ENCODE peak calls at places on chromosomes 2 and 18, in four cellular contexts. H is breast epithelium, V is lower leg skin, G is adrenal gland. B is an unnamed sample.

GRCh38 chr2:135904590-135904989 is 28.3 kb upstream of the MCM6 start:
- DNase-seq in V (no peak), G (no peak), H (no peak), B (no peak)

GRCh38 chr2:115234707-115235106 is 792.3 kb downstream of the DPP10 start:
- DNase-seq in H (no peak), V (no peak), G (no peak), B (no peak)

GRCh38 chr18:2302628-2303516 is 268.4 kb downstream of the METTL4 start:
- DNase-seq in H (no peak), V (no peak), G (no peak), B (no peak)

GRCh38 chr2:216465580-216466197 is 33.0 kb upstream of the RPL37A start:
- DNase-seq in V (no peak), G (no peak), H (no peak), B (no peak)

GRCh38 chr2:209425082-209426071 is 1.5 kb downstream of the MAP2 start:
- DNase-seq in H (no peak), V (no peak), G (peak; percentile 31), B (no peak)

GRCh38 chr2:43939695-43940094 is 56.1 kb downstream of the LRPPRC start:
- DNase-seq in H (no peak), G (no peak), V (no peak), B (no peak)

GRCh38 chr18:54928236-54928635 is 31.0 kb downstream of the CCDC68 start:
- DNase-seq in G (no peak), V (no peak), H (no peak), B (no peak)

GRCh38 chr2:161100216-161100615 is 60.0 kb upstream of the TANK start:
- DNase-seq in V (no peak), G (no peak), H (no peak), B (no peak)

GRCh38 chr2:10363861-10364610 is 61.3 kb downstream of the HPCAL1 start:
- DNase-seq in H (no peak), G (no peak), V (no peak), B (no peak)

GRCh38 chr2:236688563-236689392 is 119.2 kb downstream of the ACKR3 start:
- DNase-seq in V (peak; percentile 64), H (no peak), G (no peak), B (no peak)

GRCh38 chr2:70728128-70728527 is 39.9 kb downstream of the ADD2 start:
- DNase-seq in G (no peak), V (no peak), H (no peak), B (no peak)

GRCh38 chr2:68230246-68231060 is 21.9 kb downstream of the PPP3R1 start:
- DNase-seq in V (no peak), G (no peak), H (no peak), B (no peak)

GRCh38 chr2:30272761-30273573 is 41.6 kb downstream of the LBH start:
- DNase-seq in H (no peak), V (peak; percentile 83), G (no peak), B (no peak)

GRCh38 chr2:120396519-120397361 is 50.8 kb downstream of the INHBB start:
- DNase-seq in H (no peak), V (peak; percentile 81), G (peak; percentile 40), B (no peak)

GRCh38 chr2:118249531-118249930 is 161.3 kb downstream of the INSIG2 start:
- DNase-seq in V (no peak), G (no peak), H (no peak), B (no peak)

GRCh38 chr2:174051039-174051438 is 85.9 kb upstream of the SP3 start:
- DNase-seq in G (no peak), H (no peak), V (no peak), B (no peak)

GRCh38 chr2:9805435-9806297 is 37.6 kb upstream of the TAF1B start:
- DNase-seq in G (no peak), H (no peak), V (peak; percentile 77), B (no peak)

GRCh38 chr2:239392072-239392357 is 8.8 kb downstream of the HDAC4 start:
- DNase-seq in V (no peak), H (no peak), G (no peak), B (no peak)

GRCh38 chr18:62452280-62452824 is 70.5 kb upstream of the ZCCHC2 start:
- DNase-seq in H (peak; percentile 48), V (no peak), G (no peak), B (no peak)

GRCh38 chr2:240900141-240900860 is 4.3 kb upstream of the MAB21L4 start:
- DNase-seq in H (no peak), V (no peak), G (no peak), B (no peak)

GRCh38 chr18:58370662-58371061 is 258.2 kb downstream of the ALPK2 start:
- DNase-seq in H (no peak), V (no peak), G (no peak), B (no peak)

GRCh38 chr2:64787698-64788097 is 134.0 kb upstream of the SERTAD2 start:
- DNase-seq in H (no peak), V (no peak), G (no peak), B (no peak)

GRCh38 chr2:67865871-67866386 is 196.9 kb downstream of the C1D start:
- DNase-seq in V (no peak), H (no peak), G (no peak), B (no peak)

GRCh38 chr18:66558773-66559172 is 45.1 kb downstream of the CDH19 start:
- DNase-seq in V (no peak), G (no peak), H (no peak), B (no peak)

GRCh38 chr2:18662689-18663088 is 73.3 kb upstream of the NT5C1B start:
- DNase-seq in G (no peak), V (no peak), H (no peak), B (no peak)

GRCh38 chr2:149648282-149649030 is 60.9 kb upstream of the MMADHC start:
- DNase-seq in V (no peak), G (peak; percentile 72), H (no peak), B (no peak)

GRCh38 chr2:186101603-186102002 is 363.0 kb downstream of the FSIP2 start:
- DNase-seq in H (no peak), V (no peak), G (peak; percentile 38), B (no peak)

GRCh38 chr2:27652790-27653189 is 10.6 kb downstream of the SUPT7L start:
- DNase-seq in H (no peak), V (no peak), G (no peak), B (no peak)

GRCh38 chr2:240620149-240620731 is 5.0 kb upstream of the GPR35 start:
- DNase-seq in H (no peak), V (peak; percentile 81), G (peak; percentile 9), B (no peak)

GRCh38 chr2:217650716-217651360 is 352.0 kb downstream of the TNS1 start:
- DNase-seq in H (no peak), G (peak; percentile 28), V (no peak), B (no peak)

GRCh38 chr2:217650229-217650628 is 352.6 kb downstream of the TNS1 start:
- DNase-seq in V (no peak), H (no peak), G (no peak), B (no peak)

GRCh38 chr2:217654173-217654572 is 348.6 kb downstream of the TNS1 start:
- DNase-seq in V (no peak), H (no peak), G (no peak), B (no peak)

GRCh38 chr2:217653240-217653639 is 349.6 kb downstream of the TNS1 start:
- DNase-seq in V (peak; percentile 91), G (peak; percentile 82), H (peak; percentile 81), B (no peak)

GRCh38 chr2:217652761-217653160 is 350.0 kb downstream of the TNS1 start:
- DNase-seq in H (no peak), G (no peak), V (no peak), B (no peak)
- H3K4me3 ChIP-seq in H (no peak overlapping the region), G (no peak overlapping the region), V (no peak overlapping the region), B (no peak overlapping the region)

DNA sequence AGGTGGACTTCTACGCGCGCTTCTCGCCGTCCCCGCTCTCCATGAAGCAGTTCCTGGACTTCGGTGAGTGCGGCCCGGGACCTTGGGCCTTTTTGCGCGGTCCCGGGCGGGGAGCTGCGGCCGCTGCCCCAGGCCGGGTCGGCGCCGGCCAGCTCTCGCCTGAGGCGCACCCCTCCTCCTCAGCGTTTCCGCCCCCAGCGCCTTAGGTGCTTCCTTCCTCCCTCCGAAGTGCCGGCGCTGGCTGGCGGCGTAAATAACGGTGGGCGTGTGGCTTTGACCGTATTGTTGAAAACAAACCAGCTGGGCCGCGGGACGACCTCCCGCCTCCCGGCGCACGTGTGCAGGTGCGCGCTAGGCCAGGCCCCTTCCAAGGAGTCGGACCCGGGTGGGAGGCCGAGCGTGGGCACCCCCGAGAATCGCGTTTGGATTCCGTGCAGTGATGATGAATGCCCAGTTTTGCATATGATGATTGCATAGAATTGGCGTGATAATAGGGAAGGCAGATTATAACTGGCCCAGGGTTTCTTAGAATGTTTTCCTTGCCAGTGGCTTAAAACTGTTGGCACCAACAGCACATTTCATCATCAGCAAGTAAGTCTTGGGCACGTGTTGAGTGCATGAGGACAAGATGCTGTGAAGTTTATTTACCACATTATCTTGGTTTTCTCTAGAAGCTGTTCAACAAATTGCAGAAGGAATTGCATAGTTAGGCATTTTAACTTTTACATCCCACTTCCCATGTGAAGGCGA is 569 bp downstream of the PDK1 start:
- DNase-seq in V (peak; percentile 92), H (peak; percentile 35), G (peak; percentile 60), B (peak; percentile 71)
- TF ChIP-seq POLR2A in V (no peak), H (no peak), G (no peak), B (no peak)

GRCh38 chr2:178865999-178866398 is 58.8 kb upstream of the TTN start:
- DNase-seq in H (no peak), G (no peak), V (no peak), B (no peak)

GRCh38 chr2:178865537-178865936 is 58.3 kb upstream of the TTN start:
- DNase-seq in H (no peak), V (no peak), G (no peak), B (no peak)

GRCh38 chr2:178865121-178865520 is 57.9 kb upstream of the TTN start:
- DNase-seq in H (no peak), G (peak; percentile 35), V (no peak), B (no peak)

GRCh38 chr2:178863130-178863855 is 56.1 kb upstream of the TTN start:
- DNase-seq in H (no peak), V (no peak), G (no peak), B (no peak)

DNA sequence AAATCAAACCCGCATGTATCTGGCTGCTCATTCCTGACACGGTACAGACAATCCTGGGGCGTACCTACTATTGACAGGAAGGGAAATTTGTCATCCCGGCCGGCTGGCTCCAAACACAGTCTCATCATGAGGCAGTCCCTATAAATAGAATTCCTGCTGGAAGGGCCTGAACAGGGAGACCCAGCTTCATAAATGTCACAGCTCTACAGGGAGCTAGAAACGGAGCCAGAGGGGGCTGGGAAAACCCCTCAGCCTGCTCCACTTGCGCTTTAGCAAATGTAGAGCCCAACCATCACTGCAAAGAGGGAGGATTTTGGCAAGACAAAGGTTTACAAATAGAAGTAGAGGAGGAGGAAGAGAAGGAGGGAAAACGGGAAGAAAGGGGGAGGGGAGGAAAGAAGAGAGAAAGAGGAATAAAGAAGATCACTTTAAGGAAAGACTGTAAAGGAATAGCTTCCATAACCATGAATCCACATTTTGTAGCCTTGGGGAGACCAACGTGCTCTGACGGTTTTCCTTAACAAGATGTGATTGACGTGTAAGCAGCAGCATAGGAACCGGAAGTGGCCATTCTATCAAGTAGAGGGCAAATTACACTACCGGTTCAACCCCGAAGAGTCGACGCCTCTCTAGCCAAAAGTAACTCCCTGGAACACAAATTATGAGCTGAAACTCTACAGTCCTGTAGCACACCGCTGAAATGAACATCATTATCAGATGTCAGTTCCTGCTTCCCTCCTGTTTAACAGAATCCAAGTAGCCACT is 56.8 kb upstream of the TTN start:
- DNase-seq in V (peak; percentile 91), H (no peak), G (peak; percentile 75), B (no peak)
- H3K4me3 ChIP-seq in V (no peak overlapping the region), H (no peak overlapping the region), G (peak overlapping the region; percentile 39), B (peak overlapping the region; percentile 1)

GRCh38 chr2:219498280-219499057 is at the start of gene GMPPA:
- DNase-seq in V (peak; percentile 99), G (peak; percentile 96), H (peak; percentile 97), B (peak; percentile 93)
- TF ChIP-seq POLR2A in V (no peak), G (peak; percentile 62), H (peak; percentile 73), B (peak; percentile 12)

GRCh38 chr2:176152350-176153181 is 1.2 kb downstream of the HOXD4 start:
- DNase-seq in G (no peak), H (no peak), V (peak; percentile 75), B (peak; percentile 54)
- H3K4me3 ChIP-seq in G (no peak overlapping the region), H (no peak overlapping the region), V (no peak overlapping the region), B (no peak overlapping the region)

B was measured in upper lobe of left lung.